ENCODE peak calls at places on chromosomes 3 and 15, in seven cellular contexts. K is GM04503; T is activated T-cell treated with anti-CD3 and anti-CD28 coated beads for 4 hours; Y is T follicular helper cell; X is upper lobe of left lung; Q is effector CD4-positive, alpha-beta T cell; S is SK-N-DZ. D is an unnamed sample.

GRCh38 chr3:184656991-184657669 is 54.7 kb downstream of the MAGEF1 start:
- DNase-seq in K (no peak), T (no peak), Y (no peak), X (no peak), Q (no peak), S (no peak), D (no peak)

GRCh38 chr15:58332676-58333400 is 99.0 kb upstream of the LIPC start:
- DNase-seq in K (peak; percentile 71), T (no peak), Y (no peak), X (no peak), Q (no peak), S (no peak), D (no peak)

GRCh38 chr15:44028349-44028748 is 166.7 kb downstream of the FRMD5 start:
- DNase-seq in K (no peak), T (no peak), Y (no peak), X (no peak), Q (no peak), S (no peak), D (no peak)

GRCh38 chr3:182212479-182213076 is 500.9 kb downstream of the SOX2 start:
- DNase-seq in K (no peak), T (no peak), Y (no peak), X (peak; percentile 74), Q (no peak), S (no peak), D (peak; percentile 24)

GRCh38 chr3:37903320-37903719 is 41.6 kb downstream of the CTDSPL start:
- DNase-seq in K (no peak), T (no peak), Y (no peak), X (no peak), Q (no peak), S (no peak), D (no peak)

GRCh38 chr3:77380141-77380540 is 340.2 kb downstream of the ROBO2 start:
- DNase-seq in K (no peak), T (no peak), Y (no peak), X (no peak), Q (no peak), S (no peak), D (no peak)

GRCh38 chr15:72199721-72200212 is 2.2 kb upstream of the GRAMD2A start:
- DNase-seq in K (peak; percentile 28), T (peak; percentile 59), Y (peak; percentile 63), X (peak; percentile 85), Q (peak; percentile 61), S (peak; percentile 63), D (peak; percentile 76)

GRCh38 chr3:159765860-159766294 is 222.8 kb upstream of the IL12A start:
- DNase-seq in K (no peak), T (no peak), Y (no peak), X (no peak), Q (no peak), S (peak; percentile 64), D (no peak)

GRCh38 chr3:4614070-4614469 is 120.9 kb downstream of the ITPR1 start:
- DNase-seq in K (no peak), T (no peak), Y (no peak), X (no peak), Q (no peak), S (no peak), D (no peak)

GRCh38 chr15:93037341-93038063 is 51.5 kb downstream of the RGMA start:
- DNase-seq in K (no peak), T (no peak), Y (no peak), X (peak; percentile 70), Q (no peak), S (peak; percentile 47), D (peak; percentile 20)

GRCh38 chr3:83403927-83404326 is 1554.9 kb upstream of the CADM2 start:
- DNase-seq in K (no peak), T (no peak), Y (no peak), X (no peak), Q (no peak), S (no peak), D (no peak)

GRCh38 chr3:45881031-45882022 is 5.0 kb upstream of the CCR9 start:
- DNase-seq in K (no peak), T (no peak), Y (no peak), X (no peak), Q (no peak), S (no peak), D (no peak)

GRCh38 chr15:85579957-85580694 is 199.7 kb downstream of the AKAP13 start:
- DNase-seq in K (no peak), T (no peak), Y (no peak), X (peak; percentile 35), Q (no peak), S (no peak), D (no peak)

GRCh38 chr15:74269362-74270035 is 33.4 kb downstream of the CCDC33 start:
- DNase-seq in K (no peak), T (no peak), Y (no peak), X (no peak), Q (no peak), S (no peak), D (no peak)

GRCh38 chr3:132615911-132616310 is 18.8 kb downstream of the ACKR4 start:
- DNase-seq in K (no peak), T (no peak), Y (no peak), X (no peak), Q (no peak), S (no peak), D (no peak)

GRCh38 chr3:128560768-128561167 is 67.8 kb upstream of the GATA2 start:
- DNase-seq in K (no peak), T (no peak), Y (no peak), X (no peak), Q (no peak), S (no peak), D (no peak)

GRCh38 chr15:57334257-57334656 is 42.0 kb upstream of the CGNL1 start:
- DNase-seq in K (no peak), T (no peak), Y (no peak), X (peak; percentile 62), Q (no peak), S (no peak), D (no peak)

GRCh38 chr15:100759698-100760356 is 119.8 kb upstream of the ALDH1A3 start:
- DNase-seq in K (peak; percentile 55), T (no peak), Y (no peak), X (no peak), Q (no peak), S (no peak), D (peak; percentile 4)

GRCh38 chr3:44104668-44105321 is 136.9 kb upstream of the TOPAZ1 start:
- DNase-seq in K (peak; percentile 10), T (no peak), Y (no peak), X (peak; percentile 60), Q (no peak), S (no peak), D (no peak)

GRCh38 chr3:120450261-120450913 is 405 bp downstream of the FSTL1 start:
- DNase-seq in K (no peak), T (no peak), Y (no peak), X (no peak), Q (no peak), S (peak; percentile 36), D (peak; percentile 44)

GRCh38 chr3:36182024-36182423 is 198.3 kb upstream of the STAC start:
- DNase-seq in K (no peak), T (no peak), Y (no peak), X (no peak), Q (no peak), S (no peak), D (no peak)

GRCh38 chr3:123385072-123385471 is 63.8 kb downstream of the ADCY5 start:
- DNase-seq in K (no peak), T (no peak), Y (no peak), X (no peak), Q (no peak), S (no peak), D (no peak)

GRCh38 chr3:64627471-64628321 is 60.1 kb downstream of the ADAMTS9 start:
- DNase-seq in K (no peak), T (no peak), Y (no peak), X (no peak), Q (no peak), S (no peak), D (no peak)

GRCh38 chr3:49263490-49263889 is 13.5 kb downstream of the C3orf62 start:
- DNase-seq in K (no peak), T (no peak), Y (no peak), X (no peak), Q (no peak), S (no peak), D (no peak)

GRCh38 chr15:40927497-40928346 is 1.4 kb upstream of the DLL4 start:
- DNase-seq in K (no peak), T (no peak), Y (no peak), X (no peak), Q (no peak), S (no peak), D (no peak)

GRCh38 chr15:91890614-91891013 is 37.1 kb downstream of the SLCO3A1 start:
- DNase-seq in K (no peak), T (no peak), Y (no peak), X (no peak), Q (no peak), S (no peak), D (no peak)

GRCh38 chr3:156256945-156257344 is 136.6 kb downstream of the KCNAB1 start:
- DNase-seq in K (no peak), T (no peak), Y (no peak), X (no peak), Q (no peak), S (no peak), D (no peak)

GRCh38 chr3:154310840-154311239 is 13.4 kb downstream of the DHX36 start:
- DNase-seq in K (no peak), T (no peak), Y (no peak), X (no peak), Q (no peak), S (no peak), D (no peak)

GRCh38 chr3:16467368-16467767 is 46.1 kb downstream of the RFTN1 start:
- DNase-seq in K (no peak), T (peak; percentile 26), Y (peak; percentile 28), X (no peak), Q (peak; percentile 42), S (no peak), D (no peak)

GRCh38 chr3:37993067-37993809 is 2.7 kb downstream of the VILL start:
- DNase-seq in K (no peak), T (no peak), Y (no peak), X (no peak), Q (no peak), S (no peak), D (peak; percentile 2)